ENCODE peak calls at places on chromosomes 5 and 9, in six cellular contexts. One of them, this sample, is unnamed.

GRCh38 chr5:34656700-34657549 is 797 bp downstream of the RAI14 start:
- DNase-seq in A549: no peak
- DNase-seq in HEK293T: peak
- DNase-seq in GM12878: no peak
- DNase-seq in HepG2: no peak
- DNase-seq in K562: peak
- DNase-seq in this sample: no peak

GRCh38 chr5:36252722-36253340 is 11.1 kb upstream of the NADK2 start:
- DNase-seq in A549: no peak
- DNase-seq in HEK293T: no peak
- DNase-seq in GM12878: no peak
- DNase-seq in HepG2: no peak
- DNase-seq in K562: no peak
- DNase-seq in this sample: no peak

GRCh38 chr5:68950111-68950510 is 143.7 kb upstream of the SLC30A5 start:
- DNase-seq in A549: no peak
- DNase-seq in HEK293T: no peak
- DNase-seq in GM12878: no peak
- DNase-seq in HepG2: no peak
- DNase-seq in K562: no peak
- DNase-seq in this sample: no peak

GRCh38 chr5:143001764-143002351 is 231.7 kb downstream of the ARHGAP26 start:
- DNase-seq in A549: no peak
- DNase-seq in HEK293T: no peak
- DNase-seq in GM12878: no peak
- DNase-seq in HepG2: no peak
- DNase-seq in K562: no peak
- DNase-seq in this sample: peak

GRCh38 chr9:80218336-80218735 is 646.6 kb downstream of the TLE4 start:
- DNase-seq in A549: no peak
- DNase-seq in HEK293T: no peak
- DNase-seq in GM12878: no peak
- DNase-seq in HepG2: no peak
- DNase-seq in K562: no peak
- DNase-seq in this sample: no peak

GRCh38 chr9:24832307-24832706 is 286.6 kb upstream of the IZUMO3 start:
- DNase-seq in A549: peak
- DNase-seq in HEK293T: peak
- DNase-seq in GM12878: no peak
- DNase-seq in HepG2: peak
- DNase-seq in K562: no peak
- DNase-seq in this sample: no peak

GRCh38 chr5:158805195-158805594 is 294.5 kb downstream of the EBF1 start:
- DNase-seq in A549: no peak
- DNase-seq in HEK293T: no peak
- DNase-seq in GM12878: no peak
- DNase-seq in HepG2: no peak
- DNase-seq in K562: no peak
- DNase-seq in this sample: no peak

GRCh38 chr5:60526336-60526875 is 173.6 kb downstream of the DEPDC1B start:
- DNase-seq in A549: no peak
- DNase-seq in HEK293T: no peak
- DNase-seq in GM12878: no peak
- DNase-seq in HepG2: no peak
- DNase-seq in K562: no peak
- DNase-seq in this sample: no peak

GRCh38 chr9:134728801-134729495 is 87.3 kb downstream of the COL5A1 start:
- DNase-seq in A549: no peak
- DNase-seq in HEK293T: no peak
- DNase-seq in GM12878: no peak
- DNase-seq in HepG2: no peak
- DNase-seq in K562: no peak
- DNase-seq in this sample: no peak

GRCh38 chr5:173429489-173430150 is 101.4 kb upstream of the STC2 start:
- DNase-seq in A549: no peak
- DNase-seq in HEK293T: no peak
- DNase-seq in GM12878: no peak
- DNase-seq in HepG2: no peak
- DNase-seq in K562: no peak
- DNase-seq in this sample: peak

GRCh38 chr9:133429641-133430161 is 7.5 kb downstream of the ADAMTS13 start:
- DNase-seq in A549: peak
- DNase-seq in HEK293T: no peak
- DNase-seq in GM12878: no peak
- DNase-seq in HepG2: peak
- DNase-seq in K562: peak
- DNase-seq in this sample: peak

GRCh38 chr5:53936481-53937352 is 373.7 kb downstream of the ARL15 start:
- DNase-seq in A549: no peak
- DNase-seq in HEK293T: no peak
- DNase-seq in GM12878: no peak
- DNase-seq in HepG2: no peak
- DNase-seq in K562: no peak
- DNase-seq in this sample: no peak

GRCh38 chr5:76372320-76373054 is 30.6 kb upstream of the IQGAP2 start:
- DNase-seq in A549: peak
- DNase-seq in HEK293T: no peak
- DNase-seq in GM12878: no peak
- DNase-seq in HepG2: peak
- DNase-seq in K562: peak
- DNase-seq in this sample: peak

GRCh38 chr9:87844471-87844870 is 38.2 kb upstream of the SPATA31E1 start:
- DNase-seq in A549: no peak
- DNase-seq in HEK293T: no peak
- DNase-seq in GM12878: no peak
- DNase-seq in HepG2: no peak
- DNase-seq in K562: no peak
- DNase-seq in this sample: peak

GRCh38 chr9:124285903-124286291 is 28.1 kb downstream of the NEK6 start:
- DNase-seq in A549: peak
- DNase-seq in HEK293T: no peak
- DNase-seq in GM12878: peak
- DNase-seq in HepG2: no peak
- DNase-seq in K562: peak
- DNase-seq in this sample: peak

GRCh38 chr9:87950765-87951488 is 23.4 kb downstream of the CDK20 start:
- DNase-seq in A549: peak
- DNase-seq in HEK293T: peak
- DNase-seq in GM12878: no peak
- DNase-seq in HepG2: peak
- DNase-seq in K562: peak
- DNase-seq in this sample: peak

GRCh38 chr5:23332650-23333251 is 174.7 kb upstream of the PRDM9 start:
- DNase-seq in A549: peak
- DNase-seq in HEK293T: peak
- DNase-seq in GM12878: no peak
- DNase-seq in HepG2: peak
- DNase-seq in K562: no peak
- DNase-seq in this sample: no peak

GRCh38 chr5:6713274-6714181 is at the start of gene TENT4A:
- DNase-seq in A549: peak
- DNase-seq in HEK293T: no peak
- DNase-seq in GM12878: no peak
- DNase-seq in HepG2: no peak
- DNase-seq in K562: peak
- DNase-seq in this sample: no peak

GRCh38 chr5:88836195-88836838 is 46.7 kb downstream of the MEF2C start:
- DNase-seq in A549: no peak
- DNase-seq in HEK293T: no peak
- DNase-seq in GM12878: no peak
- DNase-seq in HepG2: no peak
- DNase-seq in K562: peak
- DNase-seq in this sample: peak

GRCh38 chr9:117734523-117735314 is 30.5 kb downstream of the TLR4 start:
- DNase-seq in A549: no peak
- DNase-seq in HEK293T: no peak
- DNase-seq in GM12878: no peak
- DNase-seq in HepG2: no peak
- DNase-seq in K562: no peak
- DNase-seq in this sample: no peak

GRCh38 chr9:127091526-127091925 is 30.9 kb downstream of the ANGPTL2 start:
- DNase-seq in A549: no peak
- DNase-seq in HEK293T: no peak
- DNase-seq in GM12878: no peak
- DNase-seq in HepG2: no peak
- DNase-seq in K562: no peak
- DNase-seq in this sample: no peak

GRCh38 chr5:119417891-119418781 is 34.2 kb upstream of the HSD17B4 start:
- DNase-seq in A549: no peak
- DNase-seq in HEK293T: no peak
- DNase-seq in GM12878: no peak
- DNase-seq in HepG2: no peak
- DNase-seq in K562: no peak
- DNase-seq in this sample: peak

GRCh38 chr5:39892708-39893107 is 467.9 kb upstream of the DAB2 start:
- DNase-seq in A549: no peak
- DNase-seq in HEK293T: no peak
- DNase-seq in GM12878: no peak
- DNase-seq in HepG2: no peak
- DNase-seq in K562: no peak
- DNase-seq in this sample: no peak

GRCh38 chr5:153400931-153401330 is 89.5 kb upstream of the GRIA1 start:
- DNase-seq in A549: no peak
- DNase-seq in HEK293T: no peak
- DNase-seq in GM12878: no peak
- DNase-seq in HepG2: no peak
- DNase-seq in K562: no peak
- DNase-seq in this sample: no peak

GRCh38 chr5:150513375-150514309 is 5.7 kb downstream of the NDST1 start:
- DNase-seq in A549: peak
- DNase-seq in HEK293T: no peak
- DNase-seq in GM12878: no peak
- DNase-seq in HepG2: no peak
- DNase-seq in K562: peak
- DNase-seq in this sample: no peak

GRCh38 chr5:179819296-179820126 is 1.2 kb upstream of the SQSTM1 start:
- DNase-seq in A549: peak
- DNase-seq in HEK293T: peak
- DNase-seq in GM12878: no peak
- DNase-seq in HepG2: peak
- DNase-seq in K562: peak
- DNase-seq in this sample: peak

GRCh38 chr5:51821697-51822096 is 438.4 kb downstream of the ISL1 start:
- DNase-seq in A549: no peak
- DNase-seq in HEK293T: no peak
- DNase-seq in GM12878: no peak
- DNase-seq in HepG2: no peak
- DNase-seq in K562: no peak
- DNase-seq in this sample: no peak

GRCh38 chr5:8961956-8962355 is 583.9 kb downstream of the SEMA5A start:
- DNase-seq in A549: no peak
- DNase-seq in HEK293T: no peak
- DNase-seq in GM12878: no peak
- DNase-seq in HepG2: no peak
- DNase-seq in K562: no peak
- DNase-seq in this sample: peak

GRCh38 chr5:141354900-141355469 is at the start of gene PCDHGA4:
- DNase-seq in A549: no peak
- DNase-seq in HEK293T: no peak
- DNase-seq in GM12878: no peak
- DNase-seq in HepG2: no peak
- DNase-seq in K562: no peak
- DNase-seq in this sample: peak

GRCh38 chr5:169142264-169142970 is 158.5 kb downstream of the SLIT3 start:
- DNase-seq in A549: no peak
- DNase-seq in HEK293T: no peak
- DNase-seq in GM12878: no peak
- DNase-seq in HepG2: no peak
- DNase-seq in K562: no peak
- DNase-seq in this sample: no peak

GRCh38 chr9:100595391-100596199 is 17.7 kb downstream of the CAVIN4 start:
- DNase-seq in A549: peak
- DNase-seq in HEK293T: peak
- DNase-seq in GM12878: no peak
- DNase-seq in HepG2: peak
- DNase-seq in K562: peak
- DNase-seq in this sample: peak

GRCh38 chr9:93028448-93029006 is 30.0 kb upstream of the SUSD3 start:
- DNase-seq in A549: no peak
- DNase-seq in HEK293T: no peak
- DNase-seq in GM12878: peak
- DNase-seq in HepG2: no peak
- DNase-seq in K562: no peak
- DNase-seq in this sample: no peak
- TF ChIP-seq BHLHE40 in A549: no peak
- TF ChIP-seq BHLHE40 in HEK293T: no peak
- TF ChIP-seq BHLHE40 in GM12878: no peak
- TF ChIP-seq BHLHE40 in HepG2: no peak
- TF ChIP-seq BHLHE40 in K562: no peak
- TF ChIP-seq BHLHE40 in this sample: no peak

GRCh38 chr9:4034404-4034803 is 265.5 kb downstream of the GLIS3 start:
- DNase-seq in A549: no peak
- DNase-seq in HEK293T: no peak
- DNase-seq in GM12878: no peak
- DNase-seq in HepG2: no peak
- DNase-seq in K562: no peak
- DNase-seq in this sample: no peak
- TF ChIP-seq BHLHE40 in A549: no peak
- TF ChIP-seq BHLHE40 in HEK293T: no peak
- TF ChIP-seq BHLHE40 in GM12878: no peak
- TF ChIP-seq BHLHE40 in HepG2: no peak
- TF ChIP-seq BHLHE40 in K562: no peak
- TF ChIP-seq BHLHE40 in this sample: no peak

DNA sequence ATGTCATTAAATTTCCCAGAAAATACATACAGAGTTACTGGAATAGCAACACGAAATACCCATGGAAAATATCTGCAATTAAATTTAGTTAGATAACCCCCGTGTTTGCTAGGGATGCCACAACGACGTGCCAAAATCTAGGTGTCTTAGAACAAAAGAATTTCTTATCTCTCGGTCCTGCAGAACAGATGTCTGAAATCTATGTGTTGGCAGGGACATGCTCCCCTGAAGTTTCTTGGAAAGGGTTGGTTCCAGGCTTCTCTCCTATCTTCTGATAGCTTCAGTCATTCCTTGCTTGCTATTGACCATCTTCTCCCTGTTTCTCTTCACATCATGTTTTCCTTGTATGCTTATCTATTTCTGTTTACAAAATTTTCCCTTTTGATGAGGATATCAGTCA is 1067.0 kb downstream of the CDH18 start:
- DNase-seq in A549: no peak
- DNase-seq in HEK293T: no peak
- DNase-seq in GM12878: no peak
- DNase-seq in HepG2: no peak
- DNase-seq in K562: peak
- DNase-seq in this sample: no peak
- TF ChIP-seq BHLHE40 in A549: no peak
- TF ChIP-seq BHLHE40 in HEK293T: no peak
- TF ChIP-seq BHLHE40 in GM12878: no peak
- TF ChIP-seq BHLHE40 in HepG2: no peak
- TF ChIP-seq BHLHE40 in K562: no peak
- TF ChIP-seq BHLHE40 in this sample: no peak

GRCh38 chr5:66621146-66621545 is 25.0 kb downstream of the MAST4 start:
- DNase-seq in A549: no peak
- DNase-seq in HEK293T: no peak
- DNase-seq in GM12878: no peak
- DNase-seq in HepG2: no peak
- DNase-seq in K562: no peak
- DNase-seq in this sample: no peak
- TF ChIP-seq BHLHE40 in A549: no peak
- TF ChIP-seq BHLHE40 in HEK293T: no peak
- TF ChIP-seq BHLHE40 in GM12878: no peak
- TF ChIP-seq BHLHE40 in HepG2: no peak
- TF ChIP-seq BHLHE40 in K562: no peak
- TF ChIP-seq BHLHE40 in this sample: no peak

This sample was measured in IMR-90.